ENCODE peak calls at places on chromosome 13, in six cellular contexts. W is HT1080, M is glutamatergic neuron, N is NCI-H345, S is IMR-90, B is activated T-cell treated with anti-CD3 and anti-CD28 coated beads for 1 hour. G is an unnamed sample.

GRCh38 chr13:38661276-38661675 is 25.6 kb upstream of the FREM2 start:
- DNase-seq in N (no peak), B (no peak), M (no peak), S (no peak), W (no peak), G (no peak)

GRCh38 chr13:23715762-23716235 is 145.6 kb downstream of the TNFRSF19 start:
- DNase-seq in B (no peak), S (no peak), W (peak), N (peak), M (peak), G (no peak)

GRCh38 chr13:73658639-73659038 is 475.6 kb downstream of the KLF12 start:
- DNase-seq in M (no peak), W (no peak), S (no peak), B (no peak), N (no peak), G (no peak)

GRCh38 chr13:35914662-35915061 is 216.5 kb downstream of the DCLK1 start:
- DNase-seq in N (no peak), M (no peak), S (no peak), W (no peak), B (no peak), G (no peak)

GRCh38 chr13:31168736-31169135 is 7.0 kb upstream of the HSPH1 start:
- DNase-seq in N (no peak), M (no peak), W (no peak), S (no peak), B (no peak), G (no peak)

GRCh38 chr13:45994752-45995151 is 57.8 kb downstream of the ZC3H13 start:
- DNase-seq in N (no peak), M (no peak), B (no peak), S (no peak), W (no peak), G (no peak)

GRCh38 chr13:98509271-98510155 is 67.4 kb downstream of the STK24 start:
- DNase-seq in B (no peak), W (peak), M (no peak), S (peak), N (no peak), G (peak)

GRCh38 chr13:79403113-79403512 is 2.9 kb downstream of the RBM26 start:
- DNase-seq in N (no peak), W (no peak), M (no peak), B (no peak), S (no peak), G (no peak)